ENCODE peak calls at places on chromosomes 5 and 9, in ten cellular contexts. Z, Q, V, B, H, T, A, R, E and S are unnamed samples.
A peak's percentile ranks its signal among the peaks of the same experiment; 100 is the strongest.

GRCh38 chr9:37503736-37504135 is 18.0 kb downstream of the POLR1E start:
- DNase-seq in Z (no peak), Q (no peak), V (no peak), B (peak; percentile 40), H (peak; percentile 3), T (no peak), A (no peak), R (peak; percentile 41), E (no peak), S (no peak)

GRCh38 chr5:123808841-123809240 is 296.9 kb downstream of the CSNK1G3 start:
- DNase-seq in Z (no peak), Q (no peak), V (no peak), B (no peak), H (no peak), T (no peak), A (no peak), R (no peak), E (no peak), S (no peak)

GRCh38 chr5:73528248-73528647 is 30.0 kb downstream of the BTF3 start:
- DNase-seq in Z (no peak), Q (no peak), V (no peak), B (no peak), H (no peak), T (no peak), A (no peak), R (no peak), E (no peak), S (no peak)

GRCh38 chr9:114336699-114337395 is 7.2 kb downstream of the ORM2 start:
- DNase-seq in Z (no peak), Q (no peak), V (no peak), B (no peak), H (no peak), T (no peak), A (no peak), R (no peak), E (no peak), S (no peak)

GRCh38 chr9:137703842-137704508 is 85.2 kb downstream of the EHMT1 start:
- DNase-seq in Z (peak; percentile 53), Q (no peak), V (no peak), B (no peak), H (no peak), T (no peak), A (no peak), R (no peak), E (no peak), S (peak; percentile 54)

GRCh38 chr5:39501403-39501802 is 76.6 kb upstream of the DAB2 start:
- DNase-seq in Z (peak; percentile 81), Q (peak; percentile 10), V (peak; percentile 83), B (no peak), H (peak; percentile 91), T (no peak), A (no peak), R (no peak), E (peak; percentile 11), S (no peak)

GRCh38 chr9:119844431-119844830 is 475.2 kb upstream of the BRINP1 start:
- DNase-seq in Z (no peak), Q (no peak), V (no peak), B (no peak), H (no peak), T (no peak), A (no peak), R (no peak), E (no peak), S (no peak)

GRCh38 chr9:21520501-21521228 is 38.6 kb upstream of the IFNE start:
- DNase-seq in Z (no peak), Q (no peak), V (no peak), B (no peak), H (no peak), T (no peak), A (no peak), R (no peak), E (no peak), S (no peak)

GRCh38 chr5:133192716-133193115 is 140.9 kb downstream of the HSPA4 start:
- DNase-seq in Z (no peak), Q (no peak), V (no peak), B (no peak), H (no peak), T (no peak), A (no peak), R (no peak), E (no peak), S (no peak)

GRCh38 chr5:8247485-8247884 is 378.5 kb downstream of the MTRR start:
- DNase-seq in Z (no peak), Q (no peak), V (no peak), B (no peak), H (no peak), T (no peak), A (no peak), R (no peak), E (no peak), S (no peak)
- TF ChIP-seq CTCF in Z (no peak), Q (peak; percentile 38), V (peak; percentile 54), B (no peak), H (peak; percentile 4), T (no peak), A (no peak), R (no peak), E (no peak), S (no peak)

DNA sequence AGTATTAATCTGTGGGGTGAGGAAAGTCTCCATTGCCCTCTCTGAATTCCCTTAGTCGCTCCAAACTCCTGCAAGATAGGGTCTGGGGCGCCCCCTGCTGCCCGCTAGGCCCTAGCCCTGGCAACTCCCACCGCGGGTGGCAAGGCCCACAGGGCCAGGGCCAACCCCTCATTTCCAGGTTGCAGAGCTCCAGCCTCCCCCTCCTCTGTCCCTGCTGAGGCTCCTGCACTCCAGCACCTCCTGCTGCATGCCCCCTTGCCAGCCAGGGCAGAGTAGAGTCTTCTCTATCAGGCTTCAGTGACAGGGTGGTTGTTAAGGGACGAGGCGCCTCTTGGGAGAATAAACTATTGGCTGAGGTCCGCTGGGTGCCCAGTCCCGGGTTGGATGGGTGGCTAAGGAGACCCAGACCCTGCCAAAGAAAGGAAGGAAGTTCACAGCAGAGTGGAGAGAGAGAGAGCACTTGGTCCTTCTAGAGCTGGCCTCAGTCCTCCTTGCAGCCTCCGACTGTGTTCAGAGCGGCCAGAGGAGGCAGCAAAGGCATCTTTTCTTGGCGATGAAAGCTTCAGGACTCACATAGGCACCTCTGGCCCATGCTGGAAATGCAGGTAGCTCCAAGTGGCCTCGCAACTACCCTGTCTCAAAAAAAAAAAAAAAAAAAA is 45.6 kb downstream of the SAR1B start:
- DNase-seq in Z (peak; percentile 84), Q (no peak), V (peak; percentile 72), B (peak; percentile 70), H (peak; percentile 55), T (peak; percentile 78), A (peak; percentile 95), R (peak; percentile 83), E (peak; percentile 89), S (peak; percentile 78)
- TF ChIP-seq CTCF in Z (peak; percentile 80), Q (peak; percentile 96), V (peak; percentile 90), B (peak; percentile 87), H (peak; percentile 64), T (peak; percentile 98), A (peak; percentile 76), R (peak; percentile 82), E (peak; percentile 70), S (peak; percentile 96)

DNA sequence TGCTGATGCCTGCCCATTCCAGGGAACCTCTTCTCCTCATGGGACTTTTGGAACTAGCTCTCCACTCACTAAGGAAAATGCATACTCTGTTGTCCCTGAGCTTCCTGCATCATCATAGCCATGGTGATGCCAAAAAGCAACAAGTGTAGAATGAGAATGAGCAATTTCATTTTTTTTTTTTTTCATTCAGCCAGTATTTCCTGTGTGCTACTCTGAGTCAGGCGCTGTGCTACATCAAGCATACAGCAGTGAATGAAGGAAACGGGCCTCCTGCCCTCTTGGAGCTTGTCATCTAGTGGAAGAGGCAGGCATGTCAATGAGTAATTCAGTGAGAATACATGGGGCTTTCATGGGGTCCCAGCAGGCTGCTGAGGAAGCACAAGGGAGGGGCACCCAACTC is 483.1 kb downstream of the BNC2 start:
- DNase-seq in Z (peak; percentile 21), Q (no peak), V (no peak), B (no peak), H (no peak), T (no peak), A (no peak), R (no peak), E (no peak), S (no peak)
- TF ChIP-seq CTCF in Z (no peak), Q (no peak), V (no peak), B (no peak), H (no peak), T (no peak), A (no peak), R (no peak), E (no peak), S (no peak)

GRCh38 chr5:148844433-148845279 is 18.2 kb downstream of the ADRB2 start:
- DNase-seq in Z (no peak), Q (no peak), V (no peak), B (no peak), H (peak; percentile 12), T (no peak), A (no peak), R (no peak), E (no peak), S (no peak)
- TF ChIP-seq CTCF in Z (no peak), Q (peak; percentile 37), V (peak; percentile 33), B (peak; percentile 21), H (no peak), T (no peak), A (no peak), R (no peak), E (no peak), S (no peak)